ENCODE peak calls at places on chromosome 3, in six cellular contexts. V is natural killer cell, G is PC-3, M is heart right ventricle, Y is activated B cell treated with CpG ODN at 0.5 μM for 24 hours, N is pancreas. W is an unnamed sample.

GRCh38 chr3:129428020-129428381 is 435 bp downstream of the EFCAB12 start:
- ATAC-seq in N (peak), M (no peak), G (peak), Y (no peak), V (peak), W (no peak)

GRCh38 chr3:150734795-150735119 is 28.2 kb downstream of the SIAH2 start:
- ATAC-seq in N (no peak), G (no peak), M (no peak), Y (no peak), V (no peak), W (no peak)

GRCh38 chr3:51887620-51888019 is 12.2 kb upstream of the IQCF5 start:
- ATAC-seq in Y (no peak), N (peak), M (no peak), G (peak), V (no peak), W (no peak)

GRCh38 chr3:193554790-193555189 is at the start of gene ATP13A4:
- ATAC-seq in Y (no peak), N (peak), V (no peak), G (peak), M (peak), W (no peak)

GRCh38 chr3:23253214-23253613 is 50.1 kb downstream of the UBE2E2 start:
- ATAC-seq in Y (no peak), V (no peak), M (no peak), N (no peak), G (peak), W (no peak)

GRCh38 chr3:124297062-124297980 is 305.4 kb upstream of the ROPN1 start:
- ATAC-seq in V (no peak), M (peak), N (no peak), G (no peak), Y (no peak), W (no peak)

GRCh38 chr3:59581000-59581399 is 531.2 kb upstream of the CFAP20DC start:
- ATAC-seq in V (no peak), N (peak), M (no peak), G (peak), Y (no peak), W (no peak)

GRCh38 chr3:123036352-123037014 is 8.9 kb upstream of the SEMA5B start:
- ATAC-seq in V (no peak), G (no peak), M (peak), N (peak), Y (no peak), W (peak)

GRCh38 chr3:167798443-167798842 is 62.9 kb downstream of the SERPINI1 start:
- ATAC-seq in V (no peak), N (no peak), Y (no peak), M (no peak), G (no peak), W (no peak)

GRCh38 chr3:45799586-45799985 is 3.2 kb upstream of the SLC6A20 start:
- ATAC-seq in V (no peak), N (no peak), Y (no peak), G (no peak), M (no peak), W (no peak)

GRCh38 chr3:43484926-43485488 is 136.8 kb downstream of the ANO10 start:
- ATAC-seq in M (no peak), Y (no peak), G (no peak), N (no peak), V (no peak), W (no peak)

W was measured in gastroesophageal sphincter.